ENCODE peak calls at places on chromosome 14, in eight cellular contexts. T is KBM-7, U is LoVo, O is uterus, A is fibroblast of the conjunctiva, J is T1000, E is IMR-90, B is SIG-M5. N is an unnamed sample.

GRCh38 chr14:59564356-59564755 is 12.3 kb downstream of the CCDC175 start:
- DNase-seq in T (no peak), U (peak), O (no peak), A (no peak), J (no peak), E (no peak), B (no peak), N (no peak)

GRCh38 chr14:69043007-69043444 is 63.9 kb upstream of the ACTN1 start:
- DNase-seq in T (peak), U (no peak), O (peak), A (no peak), J (no peak), E (no peak), B (peak), N (peak)

GRCh38 chr14:64337901-64338615 is 43.9 kb upstream of the ESR2 start:
- DNase-seq in T (peak), U (peak), O (no peak), A (peak), J (peak), E (peak), B (no peak), N (peak)

GRCh38 chr14:73741386-73741875 is 27.2 kb upstream of the PNMA1 start:
- DNase-seq in T (peak), U (peak), O (peak), A (peak), J (peak), E (peak), B (peak), N (peak)

GRCh38 chr14:99481745-99482099 is 513 bp downstream of the CCNK start:
- DNase-seq in T (peak), U (peak), O (no peak), A (no peak), J (no peak), E (peak), B (no peak), N (no peak)

GRCh38 chr14:76644875-76645518 is 116.3 kb upstream of the VASH1 start:
- DNase-seq in T (peak), U (no peak), O (no peak), A (no peak), J (no peak), E (peak), B (no peak), N (no peak)

GRCh38 chr14:96206461-96206860 is 1.8 kb downstream of the BDKRB2 start:
- DNase-seq in T (no peak), U (no peak), O (no peak), A (no peak), J (no peak), E (no peak), B (no peak), N (no peak)

GRCh38 chr14:76309572-76310551 is 66.1 kb upstream of the ESRRB start:
- DNase-seq in T (no peak), U (no peak), O (no peak), A (no peak), J (no peak), E (no peak), B (no peak), N (no peak)

GRCh38 chr14:23300687-23301223 is 1.9 kb downstream of the PPP1R3E start:
- DNase-seq in T (peak), U (no peak), O (peak), A (no peak), J (no peak), E (peak), B (no peak), N (peak)

GRCh38 chr14:91310620-91311283 is 66.2 kb upstream of the GPR68 start:
- DNase-seq in T (no peak), U (no peak), O (no peak), A (no peak), J (no peak), E (no peak), B (no peak), N (no peak)

GRCh38 chr14:20757963-20758362 is 10.2 kb upstream of the EDDM3B start:
- DNase-seq in T (peak), U (no peak), O (no peak), A (no peak), J (no peak), E (no peak), B (no peak), N (peak)

GRCh38 chr14:95362180-95362494 is 42.4 kb upstream of the CLMN start:
- DNase-seq in T (no peak), U (no peak), O (no peak), A (no peak), J (no peak), E (no peak), B (no peak), N (no peak)

GRCh38 chr14:100428727-100429126 is 105.6 kb downstream of the SLC25A47 start:
- DNase-seq in T (no peak), U (no peak), O (no peak), A (no peak), J (no peak), E (peak), B (no peak), N (no peak)

GRCh38 chr14:61609143-61609851 is 86.0 kb upstream of the HIF1A start:
- DNase-seq in T (no peak), U (no peak), O (peak), A (no peak), J (no peak), E (peak), B (no peak), N (no peak)

GRCh38 chr14:86196476-86196875 is 666.5 kb downstream of the FLRT2 start:
- DNase-seq in T (no peak), U (no peak), O (no peak), A (no peak), J (no peak), E (peak), B (no peak), N (no peak)

GRCh38 chr14:61203059-61203753 is 77.9 kb downstream of the TMEM30B start:
- DNase-seq in T (no peak), U (no peak), O (no peak), A (no peak), J (no peak), E (no peak), B (no peak), N (no peak)

GRCh38 chr14:52244997-52245396 is 22.5 kb upstream of the PTGDR start:
- DNase-seq in T (no peak), U (no peak), O (no peak), A (no peak), J (no peak), E (no peak), B (no peak), N (no peak)

GRCh38 chr14:101757839-101758211 is 3.7 kb upstream of the PPP2R5C start:
- DNase-seq in T (no peak), U (no peak), O (no peak), A (no peak), J (no peak), E (no peak), B (no peak), N (no peak)

GRCh38 chr14:57725399-57726077 is 140.4 kb downstream of the SLC35F4 start:
- DNase-seq in T (no peak), U (peak), O (no peak), A (no peak), J (no peak), E (no peak), B (no peak), N (no peak)

GRCh38 chr14:58813745-58814144 is 176.0 kb downstream of the DACT1 start:
- DNase-seq in T (no peak), U (no peak), O (no peak), A (no peak), J (no peak), E (no peak), B (no peak), N (no peak)

GRCh38 chr14:77647853-77648252 is 31.4 kb upstream of the SPTLC2 start:
- DNase-seq in T (no peak), U (peak), O (no peak), A (no peak), J (no peak), E (no peak), B (no peak), N (no peak)

GRCh38 chr14:91387996-91388395 is 29.6 kb downstream of the CCDC88C start:
- DNase-seq in T (no peak), U (no peak), O (no peak), A (no peak), J (no peak), E (no peak), B (no peak), N (no peak)

GRCh38 chr14:22163051-22163450 is 426.0 kb downstream of the DAD1 start:
- DNase-seq in T (peak), U (no peak), O (no peak), A (no peak), J (no peak), E (peak), B (no peak), N (no peak)

GRCh38 chr14:29077916-29078315 is 311.3 kb downstream of the FOXG1 start:
- DNase-seq in T (no peak), U (no peak), O (no peak), A (no peak), J (no peak), E (no peak), B (no peak), N (no peak)

GRCh38 chr14:61213116-61213720 is 67.9 kb downstream of the TMEM30B start:
- DNase-seq in T (no peak), U (no peak), O (no peak), A (no peak), J (no peak), E (peak), B (no peak), N (no peak)

GRCh38 chr14:100307215-100308111 is 1.2 kb upstream of the SLC25A29 start:
- DNase-seq in T (peak), U (no peak), O (no peak), A (no peak), J (no peak), E (peak), B (no peak), N (no peak)

GRCh38 chr14:78767436-78767835 is 597.3 kb downstream of the NRXN3 start:
- DNase-seq in T (no peak), U (no peak), O (no peak), A (no peak), J (no peak), E (no peak), B (no peak), N (no peak)

GRCh38 chr14:100297320-100298300 is 8.6 kb downstream of the SLC25A29 start:
- DNase-seq in T (peak), U (no peak), O (peak), A (peak), J (no peak), E (peak), B (no peak), N (peak)

GRCh38 chr14:100605706-100606686 is 18.8 kb upstream of the BEGAIN start:
- DNase-seq in T (no peak), U (no peak), O (no peak), A (no peak), J (no peak), E (peak), B (no peak), N (no peak)

GRCh38 chr14:80988742-80989429 is 33.5 kb downstream of the TSHR start:
- DNase-seq in T (no peak), U (no peak), O (no peak), A (no peak), J (no peak), E (peak), B (no peak), N (no peak)

GRCh38 chr14:90883782-90884181 is 67.6 kb upstream of the TTC7B start:
- DNase-seq in T (no peak), U (no peak), O (no peak), A (no peak), J (no peak), E (peak), B (no peak), N (no peak)

GRCh38 chr14:73058923-73059311 is 583 bp downstream of the RBM25 start:
- DNase-seq in T (peak), U (peak), O (no peak), A (no peak), J (no peak), E (peak), B (no peak), N (no peak)

N was measured in CD14-positive monocyte.